ENCODE peak calls at places on chromosomes 7 and 10, in six cellular contexts. O is suprapubic skin; H is fibroblast of pulmonary artery; C is uterus; A is CD8-positive, alpha-beta T cell; Q is adrenal gland. U is an unnamed sample.

GRCh38 chr7:2719007-2719406 is 31.0 kb downstream of the AMZ1 start:
- DNase-seq in O (no peak), H (no peak), C (no peak), A (peak), Q (no peak), U (no peak)

GRCh38 chr10:30750971-30751677 is 121.6 kb upstream of the LYZL2 start:
- DNase-seq in O (no peak), H (no peak), C (no peak), A (no peak), Q (no peak), U (no peak)

GRCh38 chr7:158680754-158681153 is 23.9 kb downstream of the NCAPG2 start:
- DNase-seq in O (no peak), H (no peak), C (no peak), A (no peak), Q (no peak), U (no peak)

GRCh38 chr10:130427216-130427722 is 291.1 kb downstream of the GLRX3 start:
- DNase-seq in O (no peak), H (no peak), C (no peak), A (no peak), Q (no peak), U (no peak)

GRCh38 chr7:98077762-98078161 is 28.9 kb upstream of the LMTK2 start:
- DNase-seq in O (no peak), H (no peak), C (no peak), A (no peak), Q (no peak), U (no peak)

GRCh38 chr7:44325181-44325671 is at the start of gene CAMK2B:
- DNase-seq in O (no peak), H (no peak), C (no peak), A (no peak), Q (no peak), U (no peak)

GRCh38 chr7:436367-437128 is 83.1 kb downstream of the PDGFA start:
- DNase-seq in O (no peak), H (no peak), C (no peak), A (no peak), Q (no peak), U (no peak)

GRCh38 chr7:90621892-90622182 is 25.7 kb downstream of the CDK14 start:
- DNase-seq in O (no peak), H (no peak), C (no peak), A (no peak), Q (no peak), U (no peak)

GRCh38 chr7:81501220-81501619 is 268.6 kb downstream of the HGF start:
- DNase-seq in O (no peak), H (peak), C (no peak), A (no peak), Q (no peak), U (peak)

GRCh38 chr7:127391591-127392181 is 822 bp downstream of the ZNF800 start:
- DNase-seq in O (peak), H (peak), C (no peak), A (peak), Q (peak), U (no peak)

GRCh38 chr7:31055501-31055900 is 3.4 kb downstream of the ADCYAP1R1 start:
- DNase-seq in O (no peak), H (no peak), C (no peak), A (no peak), Q (no peak), U (no peak)

GRCh38 chr10:91642831-91643692 is 10.2 kb upstream of the PPP1R3C start:
- DNase-seq in O (no peak), H (no peak), C (no peak), A (no peak), Q (no peak), U (peak)

GRCh38 chr10:91643700-91644099 is 10.8 kb upstream of the PPP1R3C start:
- DNase-seq in O (no peak), H (peak), C (no peak), A (no peak), Q (no peak), U (peak)
- TF ChIP-seq CTCF in O (no peak), H (peak), C (no peak), A (no peak), Q (no peak), U (peak)

GRCh38 chr7:23018747-23019146 is 4.8 kb upstream of the HYCC1 start:
- DNase-seq in O (no peak), H (peak), C (no peak), A (no peak), Q (no peak), U (peak)

GRCh38 chr7:23017303-23017702 is 3.4 kb upstream of the HYCC1 start:
- DNase-seq in O (no peak), H (no peak), C (no peak), A (no peak), Q (no peak), U (no peak)

GRCh38 chr7:23014681-23015080 is 751 bp upstream of the HYCC1 start:
- DNase-seq in O (no peak), H (no peak), C (no peak), A (no peak), Q (no peak), U (no peak)

GRCh38 chr7:23013715-23014649 is at the start of gene HYCC1:
- DNase-seq in O (peak), H (peak), C (peak), A (peak), Q (peak), U (peak)

GRCh38 chr7:23016345-23017253 is 2.7 kb upstream of the HYCC1 start:
- DNase-seq in O (no peak), H (no peak), C (no peak), A (no peak), Q (no peak), U (no peak)
- H3K4me3 ChIP-seq in O (no peak), H (no peak), C (no peak), A (no peak), Q (no peak), U (no peak)

GRCh38 chr7:66036382-66036781 is 39.2 kb upstream of the ASL start:
- DNase-seq in O (no peak), H (no peak), C (no peak), A (no peak), Q (no peak), U (no peak)

GRCh38 chr7:66033471-66034385 is 41.9 kb upstream of the ASL start:
- DNase-seq in O (no peak), H (no peak), C (no peak), A (no peak), Q (no peak), U (no peak)

GRCh38 chr7:66039094-66039493 is 36.5 kb upstream of the ASL start:
- DNase-seq in O (no peak), H (no peak), C (no peak), A (no peak), Q (no peak), U (no peak)

GRCh38 chr7:66036788-66037187 is 38.8 kb upstream of the ASL start:
- DNase-seq in O (no peak), H (no peak), C (no peak), A (no peak), Q (no peak), U (no peak)
- TF ChIP-seq CTCF in O (no peak), H (no peak), C (no peak), A (no peak), Q (no peak), U (no peak)

DNA sequence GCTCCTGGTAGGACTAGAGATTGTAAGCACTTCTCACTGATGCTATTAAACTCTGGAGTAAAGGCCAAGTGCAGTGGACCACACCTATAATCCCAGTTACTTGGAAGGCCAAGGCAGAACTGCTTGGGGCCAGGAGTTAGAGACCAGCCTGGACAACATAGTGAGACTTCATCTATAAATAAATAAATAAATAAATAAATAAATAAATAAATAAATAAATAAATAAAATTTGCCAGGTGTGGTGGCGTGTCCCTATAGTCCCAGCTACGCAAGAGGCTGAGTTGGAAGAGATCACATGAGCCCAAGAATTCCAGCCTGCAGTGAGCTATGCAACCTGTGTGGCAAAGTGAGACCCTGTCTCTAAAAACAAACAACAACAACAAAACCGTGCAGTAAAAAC is 1475.7 kb downstream of the REEP3 start:
- DNase-seq in O (no peak), H (no peak), C (no peak), A (no peak), Q (no peak), U (no peak)
- H3K4me3 ChIP-seq in O (no peak), H (no peak), C (no peak), A (no peak), Q (no peak), U (no peak)

GRCh38 chr10:102770108-102770482 is 26.3 kb downstream of the WBP1L start:
- DNase-seq in O (no peak), H (no peak), C (no peak), A (no peak), Q (no peak), U (no peak)

GRCh38 chr10:102770792-102771191 is 27.0 kb downstream of the WBP1L start:
- DNase-seq in O (no peak), H (no peak), C (no peak), A (no peak), Q (peak), U (peak)

GRCh38 chr10:102773320-102773719 is 29.6 kb downstream of the WBP1L start:
- DNase-seq in O (no peak), H (no peak), C (no peak), A (no peak), Q (no peak), U (no peak)

GRCh38 chr10:102767428-102768160 is 23.8 kb downstream of the WBP1L start:
- DNase-seq in O (no peak), H (no peak), C (no peak), A (no peak), Q (no peak), U (peak)

DNA sequence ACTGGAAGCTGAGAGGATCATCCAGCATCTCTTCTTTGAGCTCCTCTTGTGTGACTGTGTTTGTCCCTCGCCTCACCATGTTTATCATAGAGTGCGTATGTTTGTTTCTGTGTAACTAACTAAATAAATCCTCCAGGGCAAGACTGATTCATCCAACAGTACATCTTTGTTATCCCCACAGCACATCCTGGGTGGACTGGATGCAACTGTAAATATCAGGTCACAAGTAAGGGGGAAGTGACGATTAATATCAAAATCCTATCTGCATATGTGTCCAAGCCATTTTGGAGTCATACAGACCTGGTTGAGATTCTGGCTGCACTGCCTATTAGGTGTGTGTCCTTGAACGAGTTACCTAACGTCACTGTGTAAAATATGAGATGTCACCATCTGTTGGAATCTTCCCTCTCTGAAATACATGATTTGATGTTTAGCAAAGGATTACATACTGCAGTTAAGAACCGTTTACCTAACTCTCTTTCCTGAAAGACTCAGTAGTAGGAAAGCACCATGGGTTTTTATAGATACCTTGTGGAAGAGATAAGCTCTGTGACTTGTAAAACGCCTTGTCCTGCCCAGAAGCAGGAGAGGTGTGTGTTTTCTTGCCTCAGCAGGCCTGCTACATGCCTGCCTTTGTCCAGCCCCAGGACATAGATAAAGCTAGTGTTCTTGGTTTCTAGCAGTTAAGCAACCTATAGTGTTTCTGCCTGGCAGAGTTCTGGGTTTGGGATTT is 25.8 kb downstream of the WBP1L start:
- DNase-seq in O (no peak), H (no peak), C (no peak), A (no peak), Q (no peak), U (peak)
- TF ChIP-seq CTCF in O (no peak), H (no peak), C (no peak), A (no peak), Q (no peak), U (no peak)

DNA sequence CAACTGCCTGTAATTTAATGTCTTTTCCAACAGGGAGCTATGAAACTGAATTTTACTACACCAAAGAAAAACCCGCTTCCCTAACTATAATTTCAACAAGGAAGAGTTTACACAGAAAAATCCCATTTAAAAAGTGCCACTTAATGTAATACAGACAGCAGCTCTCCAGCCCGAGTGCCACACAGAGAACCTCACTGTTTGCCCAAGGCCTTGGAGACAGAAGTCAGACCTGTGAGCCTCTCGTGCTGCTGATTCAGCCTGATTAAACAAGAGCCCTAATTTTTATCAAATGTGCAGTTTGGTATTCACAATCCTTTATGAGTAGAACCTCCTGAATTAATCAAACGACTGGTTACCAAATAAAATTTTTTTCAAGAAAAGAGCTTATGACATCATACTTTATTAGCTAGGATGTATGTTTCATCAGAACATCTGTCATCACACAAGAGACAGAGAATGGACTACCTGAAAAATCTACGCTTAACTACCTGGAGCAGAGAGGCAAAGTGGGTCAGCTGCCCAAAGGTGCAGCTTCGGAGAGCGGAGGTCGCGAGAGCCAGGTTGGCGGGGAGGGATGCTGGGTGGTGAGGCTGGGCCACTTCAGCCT is 543.6 kb downstream of the SDK1 start:
- DNase-seq in O (no peak), H (no peak), C (no peak), A (no peak), Q (no peak), U (no peak)
- H3K4me3 ChIP-seq in O (no peak), H (no peak), C (no peak), A (no peak), Q (no peak), U (no peak)

GRCh38 chr10:59805043-59805442 is 51.8 kb upstream of the MRLN start:
- DNase-seq in O (no peak), H (peak), C (no peak), A (no peak), Q (peak), U (peak)
- TF ChIP-seq CTCF in O (no peak), H (peak), C (peak), A (peak), Q (peak), U (peak)

GRCh38 chr7:6642861-6643640 is 5.9 kb downstream of the ZNF316 start:
- DNase-seq in O (no peak), H (no peak), C (no peak), A (no peak), Q (no peak), U (no peak)
- H3K4me3 ChIP-seq in O (no peak), H (no peak), C (no peak), A (no peak), Q (no peak), U (no peak)

DNA sequence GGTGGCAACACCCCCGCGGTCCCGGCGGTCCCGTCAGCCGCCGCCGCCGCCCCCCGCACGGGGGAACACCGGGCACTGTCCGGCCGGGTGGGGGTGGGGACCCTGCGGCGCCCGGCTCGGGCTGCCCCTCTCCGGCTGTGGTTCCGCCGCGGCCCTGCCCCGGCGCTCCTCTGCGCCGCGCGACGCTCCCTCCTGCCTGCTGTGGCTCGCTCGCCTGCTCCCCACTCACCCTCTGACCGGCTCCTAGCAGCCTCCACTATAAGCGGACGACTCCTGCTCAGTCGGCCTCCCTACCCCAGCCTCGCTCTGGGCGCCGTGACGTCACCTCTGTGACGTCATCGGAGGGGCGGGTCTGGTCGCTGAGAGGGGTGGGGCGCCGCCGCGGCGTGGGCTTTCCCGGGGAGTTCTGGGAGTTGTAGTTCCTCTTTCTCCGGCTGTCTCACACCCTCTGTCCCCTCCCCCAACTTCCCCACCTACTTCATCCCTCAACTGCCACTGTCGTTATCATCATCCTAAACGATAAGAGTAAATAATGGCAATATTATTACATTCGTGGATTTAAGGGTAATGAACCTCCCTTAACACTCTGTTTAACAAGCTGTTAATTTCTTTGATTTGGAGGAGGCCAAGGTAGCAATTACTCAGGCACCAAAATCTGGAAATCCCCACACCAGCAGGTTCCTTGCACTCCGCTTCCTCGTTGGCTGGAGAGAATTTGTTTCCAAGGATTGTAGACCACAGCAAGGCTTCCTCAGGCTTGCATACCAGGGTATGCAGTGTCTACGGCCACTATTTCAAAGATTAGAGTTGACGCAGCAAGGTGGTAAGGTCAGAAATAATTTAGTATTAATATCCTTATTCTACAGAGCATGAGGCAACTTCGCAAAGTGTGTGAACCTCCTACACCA is at the start of gene UBE2H:
- DNase-seq in O (peak), H (peak), C (peak), A (peak), Q (peak), U (peak)
- TF ChIP-seq CTCF in O (no peak), H (no peak), C (no peak), A (no peak), Q (peak), U (no peak)

GRCh38 chr7:76234931-76235441 is 33.3 kb downstream of the SRRM3 start:
- DNase-seq in O (peak), H (peak), C (peak), A (peak), Q (peak), U (peak)
- H3K4me3 ChIP-seq in O (peak), H (peak), C (no peak), A (peak), Q (no peak), U (no peak)

U was measured in bronchial epithelial cell.